ENCODE peak calls at places on chromosome 11, in nine cellular contexts. U is activated T-cell treated with anti-CD3 and anti-CD28 coated beads, Interleukin-2, amount 50 U/mL, for 24 hours; N is nucleus accumbens; I is CD4-positive, alpha-beta T cell; V is brain microvascular endothelial cell; J is fibroblast of mammary gland; G is naive thymus-derived CD8-positive, alpha-beta T cell; H is ACHN; O is lower lobe of right lung. F is an unnamed sample.

GRCh38 chr11:120186799-120187591 is 23.8 kb upstream of the OAF start:
- DNase-seq in U (peak), N (no peak), I (no peak), V (no peak), J (peak), G (no peak), H (no peak), O (no peak), F (peak)

GRCh38 chr11:132959663-132960062 is 572.6 kb downstream of the OPCML start:
- DNase-seq in U (no peak), N (no peak), I (no peak), V (no peak), J (no peak), G (no peak), H (no peak), O (no peak), F (no peak)

GRCh38 chr11:134153147-134153905 is 70.4 kb downstream of the NCAPD3 start:
- DNase-seq in U (no peak), N (no peak), I (no peak), V (no peak), J (no peak), G (no peak), H (no peak), O (no peak), F (peak)

GRCh38 chr11:76783294-76783900 is at the start of gene TSKU:
- DNase-seq in U (no peak), N (peak), I (no peak), V (peak), J (no peak), G (no peak), H (peak), O (peak), F (no peak)

GRCh38 chr11:96707273-96707672 is 317.5 kb downstream of the JRKL start:
- DNase-seq in U (no peak), N (no peak), I (no peak), V (no peak), J (no peak), G (no peak), H (no peak), O (no peak), F (no peak)

GRCh38 chr11:112320668-112321067 is 60.0 kb upstream of the PLET1 start:
- DNase-seq in U (no peak), N (no peak), I (no peak), V (peak), J (peak), G (no peak), H (no peak), O (peak), F (peak)

GRCh38 chr11:23318670-23319069 is 458.4 kb upstream of the CCDC179 start:
- DNase-seq in U (no peak), N (no peak), I (no peak), V (no peak), J (no peak), G (no peak), H (no peak), O (no peak), F (no peak)

GRCh38 chr11:107707807-107708206 is 4.0 kb downstream of the SLN start:
- DNase-seq in U (no peak), N (no peak), I (no peak), V (no peak), J (no peak), G (no peak), H (no peak), O (no peak), F (no peak)

GRCh38 chr11:130677486-130678153 is 229.2 kb downstream of the ADAMTS15 start:
- DNase-seq in U (no peak), N (no peak), I (no peak), V (peak), J (no peak), G (no peak), H (peak), O (no peak), F (no peak)

GRCh38 chr11:2781413-2782274 is 81.8 kb upstream of the KCNQ1OT1 start:
- DNase-seq in U (peak), N (no peak), I (no peak), V (no peak), J (no peak), G (no peak), H (no peak), O (peak), F (peak)

GRCh38 chr11:82996966-82997606 is 74.6 kb downstream of the RAB30 start:
- DNase-seq in U (no peak), N (no peak), I (no peak), V (no peak), J (no peak), G (no peak), H (no peak), O (no peak), F (no peak)

GRCh38 chr11:103729653-103730052 is 306.8 kb upstream of the DDI1 start:
- DNase-seq in U (no peak), N (no peak), I (no peak), V (no peak), J (no peak), G (no peak), H (no peak), O (no peak), F (no peak)

GRCh38 chr11:63869686-63870085 is 30.8 kb downstream of the MARK2 start:
- DNase-seq in U (no peak), N (no peak), I (peak), V (no peak), J (no peak), G (peak), H (no peak), O (no peak), F (peak)

GRCh38 chr11:65382036-65382803 is at the start of gene SLC25A45:
- DNase-seq in U (peak), N (peak), I (peak), V (peak), J (peak), G (peak), H (peak), O (peak), F (peak)

GRCh38 chr11:126547161-126547560 is 191.7 kb downstream of the ST3GAL4 start:
- DNase-seq in U (no peak), N (no peak), I (no peak), V (peak), J (peak), G (no peak), H (peak), O (no peak), F (no peak)

GRCh38 chr11:8705171-8705570 is 22.6 kb downstream of the RPL27A start:
- DNase-seq in U (no peak), N (no peak), I (no peak), V (no peak), J (no peak), G (no peak), H (no peak), O (peak), F (no peak)

GRCh38 chr11:28835790-28836189 is 727.6 kb downstream of the METTL15 start:
- DNase-seq in U (no peak), N (no peak), I (no peak), V (peak), J (peak), G (no peak), H (peak), O (no peak), F (no peak)

GRCh38 chr11:66950113-66950535 is 8.1 kb downstream of the PC start:
- DNase-seq in U (peak), N (peak), I (no peak), V (peak), J (peak), G (no peak), H (peak), O (no peak), F (no peak)

GRCh38 chr11:33027846-33028536 is 11.4 kb upstream of the TCP11L1 start:
- DNase-seq in U (no peak), N (no peak), I (no peak), V (no peak), J (no peak), G (no peak), H (no peak), O (no peak), F (no peak)

GRCh38 chr11:78207532-78208256 is 19.0 kb downstream of the USP35 start:
- DNase-seq in U (no peak), N (no peak), I (no peak), V (no peak), J (no peak), G (no peak), H (no peak), O (no peak), F (no peak)

GRCh38 chr11:66686100-66686785 is 8.6 kb upstream of the RBM4B start:
- DNase-seq in U (no peak), N (no peak), I (no peak), V (no peak), J (no peak), G (no peak), H (no peak), O (no peak), F (peak)

GRCh38 chr11:60242607-60243292 is at the start of gene MS4A4E:
- DNase-seq in U (no peak), N (no peak), I (no peak), V (no peak), J (no peak), G (no peak), H (no peak), O (no peak), F (no peak)

GRCh38 chr11:62611705-62612365 is 740 bp downstream of the EML3 start:
- DNase-seq in U (peak), N (peak), I (no peak), V (no peak), J (peak), G (peak), H (peak), O (peak), F (peak)

F was measured in posterior vena cava.